ENCODE peak calls at places on chromosomes 12 and 14, in ten cellular contexts. S is CD8-positive, alpha-beta T cell; T is GM23338; E is lower lobe of right lung; O is SHP77; B is activated CD4-positive, CD25-positive, alpha-beta regulatory T cell treated with anti-CD3 and anti-CD28 coated beads, Interleukin-2, amount 50 U/mL, for 16 hours; J is NCI-H1092; L is fibroblast of the aortic adventitia; M is amniotic stem cell; X is AG10803. Q is an unnamed sample.

GRCh38 chr14:51304956-51305355 is 64.9 kb downstream of the TMX1 start:
- DNase-seq in L (peak), E (no peak), X (peak), B (no peak), M (peak), T (no peak), S (no peak), O (no peak), J (no peak), Q (no peak)

GRCh38 chr12:30437616-30438015 is 258.1 kb downstream of the IPO8 start:
- DNase-seq in T (no peak), X (peak), J (no peak), E (no peak), B (no peak), S (no peak), O (no peak), L (peak), M (no peak), Q (no peak)

GRCh38 chr14:94342334-94342934 is 19.3 kb upstream of the SERPINA6 start:
- DNase-seq in S (no peak), O (peak), J (peak), L (peak), T (no peak), E (peak), B (no peak), M (peak), X (peak), Q (peak)

GRCh38 chr12:45543887-45544286 is 185.6 kb upstream of the ARID2 start:
- DNase-seq in M (peak), L (peak), S (peak), B (peak), O (peak), J (peak), X (peak), T (peak), E (no peak), Q (no peak)

GRCh38 chr12:26239508-26240328 is 44.3 kb downstream of the SSPN start:
- DNase-seq in S (no peak), T (no peak), M (peak), O (no peak), J (no peak), E (no peak), L (peak), X (peak), B (no peak), Q (peak)

GRCh38 chr14:92122761-92123160 is 992 bp downstream of the CPSF2 start:
- DNase-seq in O (no peak), T (no peak), M (no peak), S (no peak), E (no peak), L (peak), J (no peak), X (no peak), B (no peak), Q (no peak)

GRCh38 chr12:93722757-93723567 is 45.8 kb downstream of the CRADD start:
- DNase-seq in S (no peak), L (no peak), X (peak), B (no peak), O (no peak), J (no peak), E (no peak), T (no peak), M (no peak), Q (no peak)

GRCh38 chr12:49293056-49293956 is 1.6 kb upstream of the PRPH start:
- DNase-seq in B (no peak), T (peak), O (peak), L (peak), M (no peak), J (no peak), S (no peak), E (no peak), X (no peak), Q (no peak)

GRCh38 chr12:84161296-84161695 is 751.3 kb downstream of the SLC6A15 start:
- DNase-seq in E (no peak), T (no peak), O (no peak), X (peak), S (no peak), J (no peak), L (no peak), M (no peak), B (no peak), Q (no peak)

GRCh38 chr12:69511469-69511868 is 41.3 kb downstream of the FRS2 start:
- DNase-seq in O (no peak), X (no peak), M (no peak), E (no peak), L (no peak), J (no peak), B (no peak), T (no peak), S (no peak), Q (no peak)

GRCh38 chr12:79874665-79875064 is 60.2 kb downstream of the PPP1R12A start:
- DNase-seq in O (no peak), E (no peak), L (no peak), B (no peak), J (no peak), M (no peak), T (peak), X (no peak), S (no peak), Q (no peak)

GRCh38 chr12:50218386-50218785 is 51.2 kb upstream of the CERS5 start:
- DNase-seq in M (no peak), B (no peak), T (no peak), S (no peak), E (no peak), J (no peak), X (peak), L (peak), O (no peak), Q (no peak)

GRCh38 chr14:93927746-93928145 is 602 bp downstream of the FAM181A start:
- DNase-seq in J (no peak), S (no peak), L (no peak), T (no peak), B (no peak), E (no peak), X (no peak), O (no peak), M (no peak), Q (no peak)

GRCh38 chr14:23403908-23404307 is 4.2 kb downstream of the MYH6 start:
- DNase-seq in M (no peak), L (no peak), J (no peak), T (no peak), O (no peak), X (no peak), E (no peak), S (no peak), B (no peak), Q (no peak)

GRCh38 chr12:114903394-114903748 is 219.4 kb upstream of the TBX3 start:
- DNase-seq in O (no peak), L (no peak), S (no peak), B (no peak), X (peak), M (no peak), T (no peak), J (no peak), E (no peak), Q (no peak)

GRCh38 chr12:89225808-89226368 is 126.4 kb downstream of the DUSP6 start:
- DNase-seq in B (no peak), J (no peak), S (no peak), E (no peak), O (no peak), T (peak), X (peak), M (no peak), L (peak), Q (no peak)

GRCh38 chr12:98352835-98353234 is 162.6 kb upstream of the TMPO start:
- DNase-seq in X (peak), B (no peak), T (no peak), S (no peak), J (no peak), M (no peak), E (no peak), O (no peak), L (peak), Q (no peak)

Q was measured in dorsolateral prefrontal cortex.